ENCODE peak calls at places on chromosomes 16 and 17, in six cellular contexts. B, O, J, E, H and C are unnamed samples.

GRCh38 chr16:26905336-26905735 is 161.4 kb upstream of the C16orf82 start:
- DNase-seq in B (no peak), O (no peak), J (peak), E (no peak), H (no peak), C (no peak)

GRCh38 chr17:37818689-37819088 is 73.8 kb upstream of the HNF1B start:
- DNase-seq in B (peak), O (peak), J (peak), E (no peak), H (no peak), C (no peak)

GRCh38 chr17:42883802-42884553 is 16.6 kb upstream of the G6PC1 start:
- DNase-seq in B (no peak), O (no peak), J (no peak), E (no peak), H (no peak), C (no peak)

GRCh38 chr17:57132663-57133062 is 47.6 kb downstream of the AKAP1 start:
- DNase-seq in B (no peak), O (no peak), J (no peak), E (no peak), H (no peak), C (no peak)

GRCh38 chr17:76005263-76006149 is 4.9 kb downstream of the CDK3 start:
- DNase-seq in B (peak), O (peak), J (peak), E (no peak), H (peak), C (peak)

GRCh38 chr17:19705201-19705600 is 11.2 kb downstream of the SLC47A2 start:
- DNase-seq in B (no peak), O (no peak), J (no peak), E (no peak), H (no peak), C (no peak)

GRCh38 chr17:9242497-9242881 is 221.2 kb downstream of the NTN1 start:
- DNase-seq in B (no peak), O (no peak), J (no peak), E (no peak), H (no peak), C (no peak)

GRCh38 chr17:1490643-1491405 is 1.7 kb downstream of the MYO1C start:
- DNase-seq in B (peak), O (peak), J (peak), E (no peak), H (peak), C (peak)

GRCh38 chr17:6428207-6428965 is 6.5 kb downstream of the AIPL1 start:
- DNase-seq in B (no peak), O (no peak), J (no peak), E (no peak), H (no peak), C (no peak)

GRCh38 chr17:9402590-9403199 is 172.9 kb downstream of the STX8 start:
- DNase-seq in B (peak), O (peak), J (no peak), E (no peak), H (peak), C (no peak)

GRCh38 chr17:16442141-16442540 is 26.8 kb downstream of the TRPV2 start:
- DNase-seq in B (no peak), O (no peak), J (peak), E (no peak), H (no peak), C (no peak)